ENCODE peak calls at places on chromosomes 16 and 17, in six cellular contexts. One of them, this sample, is unnamed.

GRCh38 chr16:2205104-2205966 is at the start of gene MLST8:
- DNase-seq in gastrocnemius medialis: peak
- DNase-seq in fibroblast of lung: peak
- DNase-seq in heart right ventricle: peak
- DNase-seq in AG04450: peak
- DNase-seq in A549: peak
- DNase-seq in this sample: peak

GRCh38 chr16:57235128-57236092 is 9.6 kb upstream of the ARL2BP start:
- DNase-seq in gastrocnemius medialis: no peak
- DNase-seq in fibroblast of lung: peak
- DNase-seq in heart right ventricle: no peak
- DNase-seq in AG04450: peak
- DNase-seq in A549: no peak
- DNase-seq in this sample: no peak

GRCh38 chr16:23114131-23114904 is 34.9 kb downstream of the USP31 start:
- DNase-seq in gastrocnemius medialis: peak
- DNase-seq in fibroblast of lung: no peak
- DNase-seq in heart right ventricle: no peak
- DNase-seq in AG04450: no peak
- DNase-seq in A549: no peak
- DNase-seq in this sample: no peak

GRCh38 chr16:78894872-78895271 is 705.7 kb downstream of the MAF start:
- DNase-seq in gastrocnemius medialis: no peak
- DNase-seq in fibroblast of lung: no peak
- DNase-seq in heart right ventricle: no peak
- DNase-seq in AG04450: no peak
- DNase-seq in A549: no peak
- DNase-seq in this sample: no peak

GRCh38 chr17:44599298-44600175 is 42.3 kb downstream of the FZD2 start:
- DNase-seq in gastrocnemius medialis: no peak
- DNase-seq in fibroblast of lung: peak
- DNase-seq in heart right ventricle: no peak
- DNase-seq in AG04450: peak
- DNase-seq in A549: peak
- DNase-seq in this sample: no peak

GRCh38 chr17:65690626-65691310 is 129.3 kb upstream of the AXIN2 start:
- DNase-seq in gastrocnemius medialis: no peak
- DNase-seq in fibroblast of lung: no peak
- DNase-seq in heart right ventricle: no peak
- DNase-seq in AG04450: no peak
- DNase-seq in A549: no peak
- DNase-seq in this sample: no peak

GRCh38 chr17:50059256-50059655 is 3.3 kb downstream of the ITGA3 start:
- DNase-seq in gastrocnemius medialis: peak
- DNase-seq in fibroblast of lung: no peak
- DNase-seq in heart right ventricle: no peak
- DNase-seq in AG04450: no peak
- DNase-seq in A549: no peak
- DNase-seq in this sample: peak

GRCh38 chr17:9985622-9986021 is 80.6 kb upstream of the RCVRN start:
- DNase-seq in gastrocnemius medialis: no peak
- DNase-seq in fibroblast of lung: no peak
- DNase-seq in heart right ventricle: no peak
- DNase-seq in AG04450: no peak
- DNase-seq in A549: no peak
- DNase-seq in this sample: no peak

GRCh38 chr17:81869221-81870154 is 1.6 kb downstream of the ARHGDIA start:
- DNase-seq in gastrocnemius medialis: no peak
- DNase-seq in fibroblast of lung: peak
- DNase-seq in heart right ventricle: peak
- DNase-seq in AG04450: no peak
- DNase-seq in A549: peak
- DNase-seq in this sample: no peak

GRCh38 chr17:39863918-39864746 is at the start of gene IKZF3:
- DNase-seq in gastrocnemius medialis: no peak
- DNase-seq in fibroblast of lung: peak
- DNase-seq in heart right ventricle: peak
- DNase-seq in AG04450: no peak
- DNase-seq in A549: peak
- DNase-seq in this sample: no peak

GRCh38 chr17:41664172-41664457 is 24.6 kb upstream of the EIF1 start:
- DNase-seq in gastrocnemius medialis: no peak
- DNase-seq in fibroblast of lung: no peak
- DNase-seq in heart right ventricle: no peak
- DNase-seq in AG04450: no peak
- DNase-seq in A549: no peak
- DNase-seq in this sample: no peak

GRCh38 chr17:15261818-15262290 is 3.3 kb downstream of the PMP22 start:
- DNase-seq in gastrocnemius medialis: peak
- DNase-seq in fibroblast of lung: peak
- DNase-seq in heart right ventricle: peak
- DNase-seq in AG04450: no peak
- DNase-seq in A549: peak
- DNase-seq in this sample: no peak

GRCh38 chr17:74514632-74515035 is 16.6 kb downstream of the CD300LB start:
- DNase-seq in gastrocnemius medialis: no peak
- DNase-seq in fibroblast of lung: no peak
- DNase-seq in heart right ventricle: no peak
- DNase-seq in AG04450: no peak
- DNase-seq in A549: peak
- DNase-seq in this sample: no peak

GRCh38 chr16:75053791-75054555 is 55.1 kb downstream of the ZNRF1 start:
- DNase-seq in gastrocnemius medialis: peak
- DNase-seq in fibroblast of lung: no peak
- DNase-seq in heart right ventricle: peak
- DNase-seq in AG04450: no peak
- DNase-seq in A549: no peak
- DNase-seq in this sample: peak

GRCh38 chr17:59154335-59154720 is 658 bp downstream of the SKA2 start:
- DNase-seq in gastrocnemius medialis: no peak
- DNase-seq in fibroblast of lung: peak
- DNase-seq in heart right ventricle: peak
- DNase-seq in AG04450: no peak
- DNase-seq in A549: no peak
- DNase-seq in this sample: peak

GRCh38 chr16:27432600-27432957 is 30.6 kb downstream of the IL21R start:
- DNase-seq in gastrocnemius medialis: no peak
- DNase-seq in fibroblast of lung: peak
- DNase-seq in heart right ventricle: no peak
- DNase-seq in AG04450: peak
- DNase-seq in A549: no peak
- DNase-seq in this sample: no peak

GRCh38 chr16:3590736-3591435 is 13.7 kb upstream of the NLRC3 start:
- DNase-seq in gastrocnemius medialis: no peak
- DNase-seq in fibroblast of lung: no peak
- DNase-seq in heart right ventricle: no peak
- DNase-seq in AG04450: no peak
- DNase-seq in A549: no peak
- DNase-seq in this sample: no peak

GRCh38 chr16:50251375-50252081 is 14.8 kb upstream of the ADCY7 start:
- DNase-seq in gastrocnemius medialis: no peak
- DNase-seq in fibroblast of lung: peak
- DNase-seq in heart right ventricle: no peak
- DNase-seq in AG04450: peak
- DNase-seq in A549: no peak
- DNase-seq in this sample: no peak

GRCh38 chr17:46029627-46030026 is 30.6 kb downstream of the STH start:
- DNase-seq in gastrocnemius medialis: no peak
- DNase-seq in fibroblast of lung: no peak
- DNase-seq in heart right ventricle: no peak
- DNase-seq in AG04450: no peak
- DNase-seq in A549: no peak
- DNase-seq in this sample: no peak

GRCh38 chr17:76775021-76775420 is 37.1 kb downstream of the MFSD11 start:
- DNase-seq in gastrocnemius medialis: no peak
- DNase-seq in fibroblast of lung: no peak
- DNase-seq in heart right ventricle: no peak
- DNase-seq in AG04450: no peak
- DNase-seq in A549: no peak
- DNase-seq in this sample: no peak

GRCh38 chr17:2703181-2703580 is 8.4 kb downstream of the CLUH start:
- DNase-seq in gastrocnemius medialis: no peak
- DNase-seq in fibroblast of lung: no peak
- DNase-seq in heart right ventricle: no peak
- DNase-seq in AG04450: no peak
- DNase-seq in A549: no peak
- DNase-seq in this sample: no peak

GRCh38 chr17:69969897-69970296 is 105.1 kb upstream of the KCNJ16 start:
- DNase-seq in gastrocnemius medialis: no peak
- DNase-seq in fibroblast of lung: peak
- DNase-seq in heart right ventricle: no peak
- DNase-seq in AG04450: no peak
- DNase-seq in A549: no peak
- DNase-seq in this sample: no peak

GRCh38 chr17:59530561-59530960 is 34.8 kb upstream of the DHX40 start:
- DNase-seq in gastrocnemius medialis: no peak
- DNase-seq in fibroblast of lung: no peak
- DNase-seq in heart right ventricle: no peak
- DNase-seq in AG04450: no peak
- DNase-seq in A549: no peak
- DNase-seq in this sample: no peak

GRCh38 chr17:26774291-26775218 is 519.4 kb upstream of the WSB1 start:
- DNase-seq in gastrocnemius medialis: no peak
- DNase-seq in fibroblast of lung: no peak
- DNase-seq in heart right ventricle: no peak
- DNase-seq in AG04450: no peak
- DNase-seq in A549: no peak
- DNase-seq in this sample: peak

GRCh38 chr16:67531247-67531646 is 2.6 kb downstream of the RIPOR1 start:
- DNase-seq in gastrocnemius medialis: no peak
- DNase-seq in fibroblast of lung: no peak
- DNase-seq in heart right ventricle: no peak
- DNase-seq in AG04450: no peak
- DNase-seq in A549: no peak
- DNase-seq in this sample: no peak

GRCh38 chr17:55321507-55322064 is 56.8 kb downstream of the HLF start:
- DNase-seq in gastrocnemius medialis: no peak
- DNase-seq in fibroblast of lung: no peak
- DNase-seq in heart right ventricle: no peak
- DNase-seq in AG04450: no peak
- DNase-seq in A549: no peak
- DNase-seq in this sample: no peak
- H3K4me3 ChIP-seq in gastrocnemius medialis: no peak
- H3K4me3 ChIP-seq in fibroblast of lung: peak
- H3K4me3 ChIP-seq in heart right ventricle: no peak
- H3K4me3 ChIP-seq in AG04450: peak
- H3K4me3 ChIP-seq in A549: no peak
- H3K4me3 ChIP-seq in this sample: no peak

GRCh38 chr17:80619535-80620235 is 75.0 kb downstream of the RPTOR start:
- DNase-seq in gastrocnemius medialis: no peak
- DNase-seq in fibroblast of lung: peak
- DNase-seq in heart right ventricle: no peak
- DNase-seq in AG04450: no peak
- DNase-seq in A549: peak
- DNase-seq in this sample: no peak

GRCh38 chr17:80625627-80626026 is 81.0 kb downstream of the RPTOR start:
- DNase-seq in gastrocnemius medialis: no peak
- DNase-seq in fibroblast of lung: peak
- DNase-seq in heart right ventricle: no peak
- DNase-seq in AG04450: no peak
- DNase-seq in A549: no peak
- DNase-seq in this sample: no peak

GRCh38 chr17:80624864-80625263 is 80.2 kb downstream of the RPTOR start:
- DNase-seq in gastrocnemius medialis: no peak
- DNase-seq in fibroblast of lung: no peak
- DNase-seq in heart right ventricle: no peak
- DNase-seq in AG04450: no peak
- DNase-seq in A549: no peak
- DNase-seq in this sample: no peak

GRCh38 chr17:80621335-80622169 is 76.9 kb downstream of the RPTOR start:
- DNase-seq in gastrocnemius medialis: no peak
- DNase-seq in fibroblast of lung: no peak
- DNase-seq in heart right ventricle: no peak
- DNase-seq in AG04450: no peak
- DNase-seq in A549: no peak
- DNase-seq in this sample: no peak

DNA sequence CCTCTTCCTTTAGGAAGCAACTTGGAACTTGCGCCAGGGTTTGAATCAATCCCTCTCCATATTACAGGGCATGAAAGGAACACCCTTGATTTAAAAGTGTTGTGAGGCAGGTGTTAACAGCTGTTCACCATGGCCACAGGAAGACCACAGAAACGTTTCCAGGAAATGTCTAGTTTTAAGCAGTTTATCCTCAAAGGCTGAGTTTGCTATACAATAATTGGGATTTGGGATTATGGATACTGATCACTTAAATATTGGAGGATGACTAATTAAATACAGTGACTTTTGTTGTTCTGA is 77.5 kb downstream of the RPTOR start:
- DNase-seq in gastrocnemius medialis: no peak
- DNase-seq in fibroblast of lung: no peak
- DNase-seq in heart right ventricle: no peak
- DNase-seq in AG04450: no peak
- DNase-seq in A549: no peak
- DNase-seq in this sample: no peak
- H3K27ac ChIP-seq in gastrocnemius medialis: no peak
- H3K27ac ChIP-seq in fibroblast of lung: no peak
- H3K27ac ChIP-seq in heart right ventricle: no peak
- H3K27ac ChIP-seq in AG04450: no peak
- H3K27ac ChIP-seq in A549: no peak
- H3K27ac ChIP-seq in this sample: peak

DNA sequence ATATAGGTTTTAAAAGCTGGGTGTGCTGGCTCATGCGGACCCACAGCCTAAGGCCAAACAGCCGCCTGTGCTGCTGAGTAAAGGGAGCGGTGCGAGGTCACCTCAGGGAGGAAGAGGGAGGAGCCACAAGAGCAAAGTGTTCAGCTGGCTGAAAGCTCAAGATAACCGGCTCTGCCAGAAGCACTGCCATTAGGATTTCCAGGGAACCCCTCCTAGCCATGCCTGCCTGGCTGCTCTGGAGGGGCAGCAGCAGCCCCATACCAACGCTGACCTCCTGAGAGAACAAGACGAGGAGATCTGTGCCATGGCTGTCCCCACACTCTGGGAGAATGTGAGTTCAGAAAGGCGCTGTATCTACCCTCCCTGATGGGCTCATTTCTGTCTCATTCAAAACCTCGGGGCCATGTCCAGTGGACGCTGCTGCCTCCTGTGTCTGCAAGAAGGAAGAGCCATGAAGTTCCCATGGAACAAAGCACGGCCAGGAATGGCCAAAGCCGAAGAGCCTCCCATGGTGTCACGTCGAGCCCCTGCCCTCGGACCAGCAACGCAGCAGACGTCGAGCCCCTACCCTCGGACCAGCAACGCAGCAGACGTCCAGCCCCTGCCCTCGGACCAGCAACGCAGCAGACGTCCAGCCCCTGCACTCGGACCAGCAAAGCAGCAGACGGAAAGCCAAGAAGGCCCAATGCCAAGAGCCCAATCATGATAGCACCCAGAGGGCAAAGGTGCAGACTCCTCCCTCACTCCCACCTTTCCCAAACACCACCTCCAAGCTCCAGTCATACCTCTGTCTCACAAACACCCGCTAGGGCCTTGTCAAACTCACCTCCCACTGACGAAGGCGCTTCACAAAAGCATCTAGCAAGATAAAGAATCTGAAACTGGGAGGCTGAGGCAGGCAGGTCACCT is 107.0 kb downstream of the ANKRD11 start:
- DNase-seq in gastrocnemius medialis: no peak
- DNase-seq in fibroblast of lung: peak
- DNase-seq in heart right ventricle: no peak
- DNase-seq in AG04450: no peak
- DNase-seq in A549: no peak
- DNase-seq in this sample: no peak
- H3K4me3 ChIP-seq in gastrocnemius medialis: no peak
- H3K4me3 ChIP-seq in fibroblast of lung: no peak
- H3K4me3 ChIP-seq in heart right ventricle: no peak
- H3K4me3 ChIP-seq in AG04450: no peak
- H3K4me3 ChIP-seq in A549: no peak
- H3K4me3 ChIP-seq in this sample: no peak

GRCh38 chr16:13969711-13970110 is 49.8 kb downstream of the ERCC4 start:
- DNase-seq in gastrocnemius medialis: no peak
- DNase-seq in fibroblast of lung: no peak
- DNase-seq in heart right ventricle: no peak
- DNase-seq in AG04450: no peak
- DNase-seq in A549: no peak
- DNase-seq in this sample: no peak
- H3K27ac ChIP-seq in gastrocnemius medialis: no peak
- H3K27ac ChIP-seq in fibroblast of lung: no peak
- H3K27ac ChIP-seq in heart right ventricle: no peak
- H3K27ac ChIP-seq in AG04450: no peak
- H3K27ac ChIP-seq in A549: peak
- H3K27ac ChIP-seq in this sample: no peak

This sample was measured in dorsolateral prefrontal cortex.